ENCODE peak calls at places on chromosomes 1 and 21, in nine cellular contexts. N, B, I, L, A, R, K, T and D are unnamed samples.

GRCh38 chr1:63051886-63052285 is 268.0 kb downstream of the ATG4C start:
- DNase-seq in I (no peak), K (no peak), N (no peak), T (no peak), B (no peak), A (no peak), R (no peak), L (no peak), D (no peak)

GRCh38 chr1:223199094-223199647 is 56.1 kb upstream of the TLR5 start:
- DNase-seq in T (no peak), N (no peak), I (peak; percentile 6), B (no peak), R (no peak), L (no peak), K (no peak), A (no peak), D (no peak)

GRCh38 chr21:45432575-45433255 is 27.8 kb downstream of the COL18A1 start:
- DNase-seq in N (peak; percentile 32), A (no peak), B (no peak), I (peak; percentile 73), L (no peak), R (no peak), T (no peak), K (no peak), D (no peak)

GRCh38 chr1:15714438-15715136 is 21.5 kb upstream of the SLC25A34 start:
- DNase-seq in R (no peak), T (no peak), N (no peak), K (no peak), A (peak; percentile 75), B (no peak), L (no peak), I (peak; percentile 75), D (no peak)

GRCh38 chr1:232667781-232668101 is 37.8 kb upstream of the SIPA1L2 start:
- DNase-seq in L (no peak), T (no peak), N (no peak), B (no peak), R (no peak), A (no peak), K (no peak), I (peak; percentile 25), D (no peak)

GRCh38 chr1:39886757-39887231 is 3.5 kb upstream of the TRIT1 start:
- DNase-seq in K (no peak), N (no peak), B (no peak), T (no peak), I (no peak), R (no peak), A (no peak), L (no peak), D (no peak)

GRCh38 chr21:34808569-34809204 is 139.9 kb downstream of the CLIC6 start:
- DNase-seq in T (no peak), N (no peak), R (no peak), B (no peak), A (no peak), L (no peak), K (no peak), I (peak; percentile 88), D (no peak)

GRCh38 chr1:235511470-235512240 is 7.4 kb upstream of the B3GALNT2 start:
- DNase-seq in R (no peak), N (no peak), B (no peak), L (no peak), I (peak; percentile 51), K (no peak), T (no peak), A (no peak), D (no peak)

GRCh38 chr21:33230518-33231324 is 983 bp downstream of the IFNAR2 start:
- DNase-seq in N (no peak), R (peak; percentile 63), A (peak; percentile 60), K (peak; percentile 36), T (peak; percentile 38), L (peak; percentile 55), B (peak; percentile 92), I (peak; percentile 75), D (no peak)

GRCh38 chr1:42343049-42343448 is 8.0 kb upstream of the FOXJ3 start:
- DNase-seq in L (no peak), I (no peak), R (no peak), T (no peak), N (no peak), K (no peak), B (no peak), A (no peak), D (no peak)

GRCh38 chr1:48777219-48777895 is 666 bp upstream of the BEND5 start:
- DNase-seq in N (no peak), K (peak; percentile 18), I (no peak), R (no peak), B (no peak), A (peak; percentile 26), T (no peak), L (peak; percentile 63), D (no peak)

GRCh38 chr1:212611000-212611636 is 2.6 kb downstream of the ATF3 start:
- DNase-seq in N (no peak), R (no peak), T (no peak), L (no peak), I (no peak), B (no peak), K (no peak), A (no peak), D (no peak)

GRCh38 chr1:226357416-226357815 is 48.5 kb upstream of the LIN9 start:
- DNase-seq in T (no peak), B (no peak), I (no peak), K (no peak), A (no peak), L (no peak), N (no peak), R (no peak), D (no peak)

GRCh38 chr1:85865183-85865582 is 156.9 kb upstream of the ZNHIT6 start:
- DNase-seq in N (no peak), A (no peak), B (no peak), I (peak; percentile 12), K (no peak), L (no peak), T (no peak), R (no peak), D (no peak)

GRCh38 chr1:69403911-69404310 is 163.8 kb upstream of the LRRC7 start:
- DNase-seq in R (no peak), N (no peak), I (no peak), B (no peak), K (no peak), T (no peak), L (no peak), A (no peak), D (no peak)

GRCh38 chr1:178918955-178919354 is 48.1 kb upstream of the ANGPTL1 start:
- DNase-seq in I (no peak), L (peak; percentile 80), R (no peak), N (no peak), K (no peak), T (no peak), B (no peak), A (no peak), D (no peak)

GRCh38 chr1:17566892-17567291 is 27.4 kb downstream of the ARHGEF10L start:
- DNase-seq in N (no peak), I (no peak), L (no peak), B (no peak), R (no peak), A (no peak), K (no peak), T (no peak), D (no peak)

GRCh38 chr1:17570228-17570627 is 30.7 kb downstream of the ARHGEF10L start:
- DNase-seq in N (no peak), I (no peak), B (no peak), R (no peak), K (no peak), L (no peak), T (no peak), A (no peak), D (no peak)

GRCh38 chr1:17568014-17568413 is 28.5 kb downstream of the ARHGEF10L start:
- DNase-seq in I (no peak), B (no peak), A (no peak), L (no peak), K (no peak), N (no peak), T (no peak), R (no peak), D (no peak)

GRCh38 chr1:17567582-17567981 is 28.1 kb downstream of the ARHGEF10L start:
- DNase-seq in L (no peak), K (no peak), N (no peak), T (no peak), I (peak; percentile 64), B (no peak), A (peak; percentile 66), R (no peak), D (no peak)

GRCh38 chr1:17569200-17570139 is 30.0 kb downstream of the ARHGEF10L start:
- DNase-seq in R (no peak), L (peak; percentile 81), K (peak; percentile 83), B (no peak), I (peak; percentile 84), N (peak; percentile 93), T (no peak), A (peak; percentile 90), D (peak; percentile 96)
- TF ChIP-seq POLR2A in R (no peak), L (peak; percentile 56), K (peak; percentile 15), B (no peak), I (peak; percentile 24), N (no peak), T (no peak), A (peak; percentile 38), D (peak; percentile 15)

GRCh38 chr1:234089396-234089795 is 184.9 kb downstream of the SLC35F3 start:
- DNase-seq in T (no peak), K (no peak), N (no peak), R (no peak), B (no peak), A (no peak), I (no peak), L (no peak), D (no peak)
- H3K27me3 ChIP-seq in T (no peaks in the 10 kb centered on the region), K (no peaks in the 10 kb centered on the region), N (no peaks in the 10 kb centered on the region), R (no peaks in the 10 kb centered on the region), B (peaks cover 12% of the 10 kb centered on the region), A (no peaks in the 10 kb centered on the region), I (peaks cover 1% of the 10 kb centered on the region), L (peaks cover 5% of the 10 kb centered on the region), D (no peaks in the 10 kb centered on the region)

GRCh38 chr1:219537182-219537581 is 75.7 kb downstream of the ZC3H11B start:
- DNase-seq in T (no peak), A (no peak), B (no peak), K (no peak), R (no peak), N (no peak), L (no peak), I (no peak), D (no peak)
- H3K4me1 ChIP-seq in T (peaks cover 2% of the 10 kb centered on the region), A (no peaks in the 10 kb centered on the region), B (no peaks in the 10 kb centered on the region), K (no peaks in the 10 kb centered on the region), R (no peaks in the 10 kb centered on the region), N (no peaks in the 10 kb centered on the region), L (no peaks in the 10 kb centered on the region), I (no peaks in the 10 kb centered on the region), D (no peaks in the 10 kb centered on the region)

DNA sequence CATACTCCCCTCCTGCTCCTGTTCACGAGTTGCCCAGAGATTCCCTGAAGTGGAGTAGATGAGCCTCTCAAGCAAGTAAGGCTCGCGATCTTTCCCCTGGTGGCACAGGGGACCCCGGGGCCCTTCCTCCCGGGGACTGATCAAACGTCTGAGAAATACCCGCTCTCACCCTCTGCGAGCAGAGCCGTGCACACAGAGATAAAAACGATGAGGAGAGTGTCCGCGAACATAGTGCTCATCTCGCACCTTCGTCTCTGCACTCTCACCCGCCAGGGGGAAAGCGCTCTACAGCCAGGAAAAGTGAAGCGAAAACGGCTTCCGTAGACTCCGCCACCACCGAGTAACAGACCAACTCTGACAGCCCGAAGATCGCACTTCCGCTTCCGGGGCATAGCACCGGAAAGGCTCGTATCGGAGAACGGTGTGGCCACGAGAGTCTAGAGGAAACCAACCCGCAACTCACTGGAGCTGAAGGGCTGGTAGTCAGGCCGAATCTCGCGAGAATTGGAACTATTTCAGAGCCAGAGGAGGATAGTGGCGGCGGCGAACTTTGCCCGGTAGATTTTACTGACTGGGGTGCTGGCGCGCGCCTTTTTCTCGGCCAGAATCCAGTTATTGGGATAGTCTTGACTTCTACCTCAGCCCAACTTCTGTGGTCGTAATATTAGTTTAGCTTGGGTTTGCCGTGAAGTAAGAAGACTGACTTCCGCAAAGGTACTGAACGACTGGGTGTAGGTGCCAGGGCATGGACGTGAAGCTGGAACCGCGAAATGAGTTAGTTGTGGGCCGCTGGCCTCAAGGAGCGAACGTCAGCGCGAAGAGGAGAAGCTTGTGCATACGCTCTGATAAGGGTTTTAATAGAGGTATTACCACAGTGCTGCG is at the start of gene TMCO1:
- DNase-seq in T (peak; percentile 89), I (peak; percentile 99), N (peak; percentile 96), L (peak; percentile 98), B (peak; percentile 99), K (peak; percentile 96), R (peak; percentile 93), A (peak; percentile 97), D (peak; percentile 95)
- TF ChIP-seq POLR2A in T (peak; percentile 96), I (peak; percentile 91), N (peak; percentile 43), L (peak; percentile 83), B (peak; percentile 62), K (peak; percentile 45), R (peak; percentile 67), A (peak; percentile 68), D (no peak)